ENCODE peak calls at places on chromosomes 6 and 20, in four cellular contexts. Z is IMR-90, T is mesendoderm, Y is H1. H is an unnamed sample.

GRCh38 chr6:65780691-65781090 is 73.7 kb upstream of the EYS start:
- DNase-seq in Z (no peak), T (no peak), Y (no peak), H (no peak)

GRCh38 chr20:60729119-60729900 is 522.8 kb upstream of the CDH4 start:
- DNase-seq in Z (no peak), T (peak), Y (no peak), H (peak)

GRCh38 chr20:32325706-32326506 is 32.2 kb upstream of the ASXL1 start:
- DNase-seq in Z (peak), T (peak), Y (no peak), H (no peak)

GRCh38 chr6:20402181-20403079 is 751 bp downstream of the E2F3 start:
- DNase-seq in Z (no peak), T (peak), Y (no peak), H (peak)

GRCh38 chr6:56046576-56046975 is 171.2 kb upstream of the BMP5 start:
- DNase-seq in Z (peak), T (no peak), Y (no peak), H (no peak)

GRCh38 chr6:125469915-125470314 is 168.1 kb upstream of the HDDC2 start:
- DNase-seq in Z (no peak), T (no peak), Y (no peak), H (no peak)

GRCh38 chr6:159090530-159091306 is 45.9 kb upstream of the TAGAP start:
- DNase-seq in Z (no peak), T (no peak), Y (no peak), H (no peak)

GRCh38 chr20:45343867-45344721 is 4.1 kb downstream of the SDC4 start:
- DNase-seq in Z (peak), T (peak), Y (no peak), H (peak)

GRCh38 chr6:138692058-138692977 is 81.3 kb upstream of the CCDC28A start:
- DNase-seq in Z (peak), T (peak), Y (no peak), H (peak)

GRCh38 chr6:7888587-7889357 is 21.8 kb downstream of the TXNDC5 start:
- DNase-seq in Z (no peak), T (no peak), Y (no peak), H (no peak)

GRCh38 chr20:62666736-62667529 is 24.6 kb downstream of the SLCO4A1 start:
- DNase-seq in Z (peak), T (no peak), Y (no peak), H (no peak)

GRCh38 chr20:38926934-38927616 is 858 bp downstream of the FAM83D start:
- DNase-seq in Z (peak), T (peak), Y (no peak), H (no peak)

GRCh38 chr6:23173231-23173630 is 603.9 kb downstream of the HDGFL1 start:
- DNase-seq in Z (peak), T (no peak), Y (no peak), H (no peak)

GRCh38 chr6:67887419-67887746 is 747.7 kb upstream of the ADGRB3 start:
- DNase-seq in Z (no peak), T (no peak), Y (no peak), H (no peak)

GRCh38 chr20:50111120-50111828 is 1.7 kb downstream of the UBE2V1 start:
- DNase-seq in Z (peak), T (peak), Y (no peak), H (no peak)

GRCh38 chr6:156884306-156884705 is 107.1 kb downstream of the ARID1B start:
- DNase-seq in Z (no peak), T (no peak), Y (no peak), H (no peak)

GRCh38 chr6:147054158-147054557 is 150.1 kb upstream of the STXBP5 start:
- DNase-seq in Z (no peak), T (no peak), Y (no peak), H (no peak)

GRCh38 chr6:120005292-120005976 is 655.9 kb upstream of the MAN1A1 start:
- DNase-seq in Z (no peak), T (no peak), Y (no peak), H (no peak)

GRCh38 chr6:56245903-56246351 is 1.5 kb downstream of the COL21A1 start:
- DNase-seq in Z (peak), T (no peak), Y (no peak), H (no peak)

GRCh38 chr20:34824861-34825529 is 456 bp downstream of the NCOA6 start:
- DNase-seq in Z (peak), T (peak), Y (peak), H (peak)

GRCh38 chr20:50302463-50303041 is 111.9 kb downstream of the CEBPB start:
- DNase-seq in Z (peak), T (no peak), Y (no peak), H (no peak)

GRCh38 chr6:139240161-139241010 is 51.4 kb downstream of the TXLNB start:
- DNase-seq in Z (peak), T (no peak), Y (no peak), H (no peak)

GRCh38 chr6:143575840-143576498 is 64.4 kb upstream of the FUCA2 start:
- DNase-seq in Z (no peak), T (no peak), Y (no peak), H (no peak)

GRCh38 chr6:161061576-161061975 is 70.0 kb downstream of the MAP3K4 start:
- DNase-seq in Z (no peak), T (no peak), Y (no peak), H (no peak)
- H2BK120ac ChIP-seq in Z (no peak), T (no peak), Y (no peak), H (no peak)

DNA sequence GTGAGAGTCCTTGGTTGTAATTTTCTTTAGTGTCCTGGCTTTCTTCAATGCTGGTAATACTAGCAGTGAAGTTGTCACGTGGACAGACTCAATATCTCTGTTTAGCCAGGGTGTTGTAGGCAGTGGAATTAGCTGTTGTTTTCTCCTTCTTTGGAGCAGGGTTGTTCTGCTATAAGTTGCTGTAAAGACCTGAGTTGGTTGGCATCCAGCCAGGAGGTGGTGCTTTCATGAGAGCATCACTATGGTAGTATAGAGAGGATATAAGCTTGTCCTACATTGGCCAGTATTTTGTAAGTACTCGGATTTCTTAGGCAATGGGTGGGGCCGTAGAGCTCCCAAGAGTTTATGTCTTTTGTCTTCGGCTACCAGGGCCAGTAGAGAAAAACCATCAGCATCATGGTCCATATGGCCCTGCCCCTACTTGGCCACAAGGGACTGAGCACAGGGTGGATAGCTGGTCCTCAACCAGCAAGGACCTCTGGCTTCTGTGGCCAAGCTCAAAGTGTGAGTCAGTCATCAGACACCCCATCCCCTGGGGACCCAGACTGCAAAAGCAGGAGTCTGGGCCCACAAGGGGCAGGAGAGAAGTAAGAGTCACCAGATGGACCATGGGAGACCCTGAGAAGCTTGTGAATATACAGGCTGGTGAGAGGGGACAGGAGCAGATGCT is 127.9 kb upstream of the NXT1 start:
- DNase-seq in Z (no peak), T (no peak), Y (no peak), H (no peak)
- H4K5ac ChIP-seq in Z (no peak), T (no peak), Y (no peak), H (no peak)

DNA sequence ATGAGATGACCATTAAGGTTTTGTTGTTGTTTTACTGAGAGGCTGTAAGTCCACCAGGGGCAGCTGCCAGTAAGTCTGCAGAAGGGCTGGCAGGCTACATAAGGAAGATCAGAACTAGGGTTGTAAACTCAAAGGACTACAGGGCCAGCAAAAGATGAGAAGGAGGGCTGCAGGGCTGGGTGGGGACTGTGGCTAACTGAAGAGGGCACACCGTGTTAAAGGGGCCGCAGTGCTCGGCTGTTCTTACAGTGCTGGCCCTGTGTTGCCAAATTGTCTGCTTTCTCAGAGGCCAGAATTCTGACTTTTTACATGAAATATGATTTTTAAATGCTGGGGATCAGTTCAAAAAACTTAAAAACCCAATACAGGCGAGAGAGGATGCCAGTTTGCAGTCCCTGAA is 25.5 kb upstream of the ZNF318 start:
- DNase-seq in Z (no peak), T (no peak), Y (no peak), H (no peak)
- H2BK120ac ChIP-seq in Z (no peak), T (no peak), Y (no peak), H (no peak)

DNA sequence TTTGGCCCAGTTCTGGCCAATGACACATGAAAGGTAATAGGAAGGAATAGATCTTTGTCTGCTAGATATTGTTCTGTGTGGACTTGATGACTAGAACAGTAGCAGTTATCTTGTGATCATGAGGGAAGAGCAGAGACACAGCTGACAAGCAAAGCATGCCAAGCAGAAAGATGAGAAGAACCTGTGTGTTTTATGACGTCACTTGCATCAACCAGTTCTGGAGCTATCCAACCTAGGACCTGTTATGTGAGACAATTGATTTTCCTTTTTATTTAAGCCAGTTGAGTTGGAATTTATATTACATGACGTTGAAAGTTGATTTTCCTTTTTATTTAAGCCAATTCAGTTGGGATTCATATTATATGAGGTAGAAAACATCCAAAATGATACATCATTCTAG is 143.2 kb downstream of the MCHR2 start:
- DNase-seq in Z (no peak), T (no peak), Y (no peak), H (no peak)
- H4K5ac ChIP-seq in Z (no peak), T (no peak), Y (no peak), H (no peak)

DNA sequence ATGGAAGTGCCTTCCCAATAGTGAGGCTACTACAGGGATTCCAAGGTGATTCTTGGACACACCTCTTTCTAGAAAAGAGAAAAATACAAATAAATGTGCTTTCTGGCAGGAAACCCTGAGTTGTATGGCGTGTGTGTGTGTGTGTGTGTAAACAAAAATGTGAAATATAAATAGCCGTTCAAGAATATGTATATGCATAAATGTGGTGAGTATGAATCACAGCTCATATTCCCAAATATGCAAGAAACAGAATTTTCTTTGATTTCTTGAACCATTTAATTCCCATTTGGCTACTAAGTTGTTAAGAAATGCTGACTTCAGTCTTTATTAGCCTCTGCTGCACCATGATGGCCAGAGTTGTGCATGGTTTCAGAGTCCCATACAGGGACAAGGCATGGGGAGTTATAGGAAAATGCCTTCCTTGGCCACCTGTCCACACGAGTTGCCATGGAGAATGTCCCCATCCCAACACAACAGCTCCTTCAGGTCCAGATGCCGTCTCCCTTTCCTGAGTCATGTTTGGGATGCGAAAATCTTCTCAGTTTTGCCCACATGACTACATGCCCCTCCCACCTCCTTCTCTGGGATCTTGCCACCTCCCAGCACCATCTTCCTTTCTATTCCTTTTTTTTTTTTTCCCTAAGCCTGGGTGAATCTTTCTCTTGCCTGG is 312.4 kb upstream of the ECI2 start:
- DNase-seq in Z (peak), T (peak), Y (no peak), H (no peak)
- H2BK120ac ChIP-seq in Z (peak), T (no peak), Y (no peak), H (no peak)

H was measured in H9.